ENCODE peak calls at places on chromosome 21, in seven cellular contexts. One of them, this sample, is unnamed.

GRCh38 chr21:34844033-34844923 is 175.5 kb downstream of the CLIC6 start:
- DNase-seq in stimulated activated CD8-positive, alpha-beta memory T cell treated with anti-CD3 and anti-CD28 coated beads, Interleukin-15, amount 100 ng/mL, for 24 hours: no peak
- DNase-seq in HFFc6: no peak
- DNase-seq in left ventricle myocardium inferior: peak
- DNase-seq in CD8-positive, alpha-beta T cell: no peak
- DNase-seq in occipital lobe: no peak
- DNase-seq in adipocyte: peak
- DNase-seq in this sample: peak

GRCh38 chr21:45080639-45081414 is 6.4 kb downstream of the ADARB1 start:
- DNase-seq in stimulated activated CD8-positive, alpha-beta memory T cell treated with anti-CD3 and anti-CD28 coated beads, Interleukin-15, amount 100 ng/mL, for 24 hours: no peak
- DNase-seq in CD8-positive, alpha-beta T cell: peak
- DNase-seq in adipocyte: peak
- DNase-seq in occipital lobe: no peak
- DNase-seq in left ventricle myocardium inferior: no peak
- DNase-seq in HFFc6: peak
- DNase-seq in this sample: no peak

GRCh38 chr21:29351691-29352090 is 53.0 kb downstream of the BACH1 start:
- DNase-seq in occipital lobe: no peak
- DNase-seq in adipocyte: peak
- DNase-seq in CD8-positive, alpha-beta T cell: no peak
- DNase-seq in left ventricle myocardium inferior: no peak
- DNase-seq in HFFc6: peak
- DNase-seq in stimulated activated CD8-positive, alpha-beta memory T cell treated with anti-CD3 and anti-CD28 coated beads, Interleukin-15, amount 100 ng/mL, for 24 hours: no peak
- DNase-seq in this sample: no peak

GRCh38 chr21:31607791-31608190 is 51.7 kb upstream of the SOD1 start:
- DNase-seq in stimulated activated CD8-positive, alpha-beta memory T cell treated with anti-CD3 and anti-CD28 coated beads, Interleukin-15, amount 100 ng/mL, for 24 hours: no peak
- DNase-seq in CD8-positive, alpha-beta T cell: no peak
- DNase-seq in adipocyte: no peak
- DNase-seq in occipital lobe: no peak
- DNase-seq in left ventricle myocardium inferior: no peak
- DNase-seq in HFFc6: no peak
- DNase-seq in this sample: no peak

GRCh38 chr21:41854426-41854995 is 24.6 kb downstream of the PRDM15 start:
- DNase-seq in adipocyte: no peak
- DNase-seq in left ventricle myocardium inferior: no peak
- DNase-seq in HFFc6: no peak
- DNase-seq in stimulated activated CD8-positive, alpha-beta memory T cell treated with anti-CD3 and anti-CD28 coated beads, Interleukin-15, amount 100 ng/mL, for 24 hours: no peak
- DNase-seq in CD8-positive, alpha-beta T cell: no peak
- DNase-seq in occipital lobe: no peak
- DNase-seq in this sample: no peak

GRCh38 chr21:38839683-38840286 is 34.1 kb downstream of the ETS2 start:
- DNase-seq in stimulated activated CD8-positive, alpha-beta memory T cell treated with anti-CD3 and anti-CD28 coated beads, Interleukin-15, amount 100 ng/mL, for 24 hours: no peak
- DNase-seq in adipocyte: peak
- DNase-seq in HFFc6: peak
- DNase-seq in CD8-positive, alpha-beta T cell: no peak
- DNase-seq in left ventricle myocardium inferior: no peak
- DNase-seq in occipital lobe: no peak
- DNase-seq in this sample: peak

GRCh38 chr21:15841856-15842564 is 112.2 kb downstream of the USP25 start:
- DNase-seq in left ventricle myocardium inferior: no peak
- DNase-seq in adipocyte: peak
- DNase-seq in occipital lobe: no peak
- DNase-seq in HFFc6: peak
- DNase-seq in stimulated activated CD8-positive, alpha-beta memory T cell treated with anti-CD3 and anti-CD28 coated beads, Interleukin-15, amount 100 ng/mL, for 24 hours: no peak
- DNase-seq in CD8-positive, alpha-beta T cell: no peak
- DNase-seq in this sample: peak

GRCh38 chr21:34673006-34673405 is 4.2 kb downstream of the CLIC6 start:
- DNase-seq in left ventricle myocardium inferior: no peak
- DNase-seq in CD8-positive, alpha-beta T cell: no peak
- DNase-seq in occipital lobe: no peak
- DNase-seq in stimulated activated CD8-positive, alpha-beta memory T cell treated with anti-CD3 and anti-CD28 coated beads, Interleukin-15, amount 100 ng/mL, for 24 hours: no peak
- DNase-seq in adipocyte: no peak
- DNase-seq in HFFc6: no peak
- DNase-seq in this sample: no peak

GRCh38 chr21:25586242-25586805 is 21.0 kb downstream of the MRPL39 start:
- DNase-seq in left ventricle myocardium inferior: no peak
- DNase-seq in stimulated activated CD8-positive, alpha-beta memory T cell treated with anti-CD3 and anti-CD28 coated beads, Interleukin-15, amount 100 ng/mL, for 24 hours: no peak
- DNase-seq in HFFc6: no peak
- DNase-seq in occipital lobe: no peak
- DNase-seq in adipocyte: no peak
- DNase-seq in CD8-positive, alpha-beta T cell: no peak
- DNase-seq in this sample: no peak

GRCh38 chr21:26140185-26140584 is 30.4 kb downstream of the APP start:
- DNase-seq in stimulated activated CD8-positive, alpha-beta memory T cell treated with anti-CD3 and anti-CD28 coated beads, Interleukin-15, amount 100 ng/mL, for 24 hours: no peak
- DNase-seq in CD8-positive, alpha-beta T cell: no peak
- DNase-seq in HFFc6: peak
- DNase-seq in occipital lobe: no peak
- DNase-seq in adipocyte: peak
- DNase-seq in left ventricle myocardium inferior: peak
- DNase-seq in this sample: peak

GRCh38 chr21:43853851-43854772 is 10.9 kb upstream of the AGPAT3 start:
- DNase-seq in CD8-positive, alpha-beta T cell: no peak
- DNase-seq in HFFc6: no peak
- DNase-seq in adipocyte: no peak
- DNase-seq in stimulated activated CD8-positive, alpha-beta memory T cell treated with anti-CD3 and anti-CD28 coated beads, Interleukin-15, amount 100 ng/mL, for 24 hours: no peak
- DNase-seq in left ventricle myocardium inferior: no peak
- DNase-seq in occipital lobe: no peak
- DNase-seq in this sample: no peak

GRCh38 chr21:27359141-27359540 is 392.3 kb upstream of the ADAMTS5 start:
- DNase-seq in adipocyte: peak
- DNase-seq in CD8-positive, alpha-beta T cell: no peak
- DNase-seq in occipital lobe: no peak
- DNase-seq in HFFc6: peak
- DNase-seq in stimulated activated CD8-positive, alpha-beta memory T cell treated with anti-CD3 and anti-CD28 coated beads, Interleukin-15, amount 100 ng/mL, for 24 hours: no peak
- DNase-seq in left ventricle myocardium inferior: no peak
- DNase-seq in this sample: no peak

GRCh38 chr21:44049182-44049581 is 37.1 kb downstream of the TRAPPC10 start:
- DNase-seq in adipocyte: no peak
- DNase-seq in occipital lobe: no peak
- DNase-seq in CD8-positive, alpha-beta T cell: no peak
- DNase-seq in stimulated activated CD8-positive, alpha-beta memory T cell treated with anti-CD3 and anti-CD28 coated beads, Interleukin-15, amount 100 ng/mL, for 24 hours: no peak
- DNase-seq in HFFc6: no peak
- DNase-seq in left ventricle myocardium inferior: no peak
- DNase-seq in this sample: no peak

GRCh38 chr21:35136586-35137254 is 87.6 kb upstream of the RUNX1 start:
- DNase-seq in adipocyte: peak
- DNase-seq in stimulated activated CD8-positive, alpha-beta memory T cell treated with anti-CD3 and anti-CD28 coated beads, Interleukin-15, amount 100 ng/mL, for 24 hours: no peak
- DNase-seq in CD8-positive, alpha-beta T cell: no peak
- DNase-seq in occipital lobe: no peak
- DNase-seq in HFFc6: peak
- DNase-seq in left ventricle myocardium inferior: no peak
- DNase-seq in this sample: peak

GRCh38 chr21:39319814-39320332 is 6.4 kb upstream of the BRWD1 start:
- DNase-seq in adipocyte: no peak
- DNase-seq in HFFc6: no peak
- DNase-seq in occipital lobe: no peak
- DNase-seq in left ventricle myocardium inferior: no peak
- DNase-seq in stimulated activated CD8-positive, alpha-beta memory T cell treated with anti-CD3 and anti-CD28 coated beads, Interleukin-15, amount 100 ng/mL, for 24 hours: no peak
- DNase-seq in CD8-positive, alpha-beta T cell: no peak
- DNase-seq in this sample: peak

GRCh38 chr21:25307489-25307888 is 299.8 kb downstream of the MRPL39 start:
- DNase-seq in HFFc6: peak
- DNase-seq in adipocyte: peak
- DNase-seq in occipital lobe: no peak
- DNase-seq in CD8-positive, alpha-beta T cell: no peak
- DNase-seq in stimulated activated CD8-positive, alpha-beta memory T cell treated with anti-CD3 and anti-CD28 coated beads, Interleukin-15, amount 100 ng/mL, for 24 hours: no peak
- DNase-seq in left ventricle myocardium inferior: no peak
- DNase-seq in this sample: peak

GRCh38 chr21:16002872-16003466 is 273.2 kb downstream of the USP25 start:
- DNase-seq in adipocyte: peak
- DNase-seq in occipital lobe: no peak
- DNase-seq in CD8-positive, alpha-beta T cell: no peak
- DNase-seq in stimulated activated CD8-positive, alpha-beta memory T cell treated with anti-CD3 and anti-CD28 coated beads, Interleukin-15, amount 100 ng/mL, for 24 hours: no peak
- DNase-seq in left ventricle myocardium inferior: no peak
- DNase-seq in HFFc6: peak
- DNase-seq in this sample: peak

GRCh38 chr21:45102391-45102932 is 28.1 kb downstream of the ADARB1 start:
- DNase-seq in HFFc6: peak
- DNase-seq in occipital lobe: no peak
- DNase-seq in CD8-positive, alpha-beta T cell: no peak
- DNase-seq in left ventricle myocardium inferior: no peak
- DNase-seq in stimulated activated CD8-positive, alpha-beta memory T cell treated with anti-CD3 and anti-CD28 coated beads, Interleukin-15, amount 100 ng/mL, for 24 hours: no peak
- DNase-seq in adipocyte: peak
- DNase-seq in this sample: peak

GRCh38 chr21:45850181-45850580 is 131.4 kb upstream of the COL6A1 start:
- DNase-seq in CD8-positive, alpha-beta T cell: no peak
- DNase-seq in occipital lobe: no peak
- DNase-seq in adipocyte: no peak
- DNase-seq in HFFc6: no peak
- DNase-seq in left ventricle myocardium inferior: no peak
- DNase-seq in stimulated activated CD8-positive, alpha-beta memory T cell treated with anti-CD3 and anti-CD28 coated beads, Interleukin-15, amount 100 ng/mL, for 24 hours: no peak
- DNase-seq in this sample: no peak

This sample was measured in epithelial cell of esophagus.